ENCODE peak calls at places on chromosomes 13 and 19, in four cellular contexts. X, N, D and M are unnamed samples.

GRCh38 chr13:78816154-78816553 is 157.2 kb upstream of the OBI1 start:
- DNase-seq in X (no peak), N (no peak), D (no peak), M (no peak)

GRCh38 chr19:1261863-1262686 is 7.1 kb upstream of the CIRBP start:
- DNase-seq in X (no peak), N (peak; percentile 84), D (peak; percentile 47), M (no peak)

GRCh38 chr19:5050905-5051304 is 82.0 kb downstream of the KDM4B start:
- DNase-seq in X (no peak), N (no peak), D (no peak), M (no peak)

GRCh38 chr13:30818323-30818960 is 83.1 kb downstream of the ALOX5AP start:
- DNase-seq in X (no peak), N (peak; percentile 61), D (peak; percentile 96), M (no peak)

GRCh38 chr13:93045836-93046235 is 180.8 kb upstream of the GPC6 start:
- DNase-seq in X (no peak), N (peak; percentile 4), D (peak; percentile 5), M (no peak)

GRCh38 chr19:50870417-50871089 is 2.7 kb upstream of the KLK2 start:
- DNase-seq in X (no peak), N (no peak), D (peak; percentile 4), M (no peak)

GRCh38 chr19:29681422-29682235 is 16.4 kb downstream of the PLEKHF1 start:
- DNase-seq in X (no peak), N (no peak), D (no peak), M (no peak)

GRCh38 chr13:79973533-79973963 is 367.4 kb downstream of the SPRY2 start:
- DNase-seq in X (no peak), N (peak; percentile 39), D (peak; percentile 24), M (no peak)

GRCh38 chr13:27578121-27579030 is 42.0 kb downstream of the LNX2 start:
- DNase-seq in X (no peak), N (peak; percentile 14), D (peak; percentile 69), M (no peak)

GRCh38 chr13:111955412-111955769 is 111.6 kb upstream of the SOX1 start:
- DNase-seq in X (no peak), N (no peak), D (no peak), M (no peak)

GRCh38 chr19:51002101-51002532 is 713 bp upstream of the KLK8 start:
- DNase-seq in X (no peak), N (no peak), D (no peak), M (no peak)

GRCh38 chr13:41900918-41901317 is 60.0 kb downstream of the VWA8 start:
- DNase-seq in X (no peak), N (no peak), D (peak; percentile 25), M (no peak)

GRCh38 chr19:36225219-36225892 is 10.4 kb downstream of the ZNF146 start:
- DNase-seq in X (peak; percentile 23), N (peak; percentile 46), D (peak; percentile 69), M (no peak)

GRCh38 chr19:18603255-18603957 is 3.2 kb downstream of the CRLF1 start:
- DNase-seq in X (no peak), N (no peak), D (no peak), M (no peak)

GRCh38 chr13:97339019-97339988 is 94.7 kb upstream of the RAP2A start:
- DNase-seq in X (peak; percentile 95), N (peak; percentile 41), D (peak; percentile 97), M (no peak)

GRCh38 chr19:16506961-16507360 is 10.8 kb downstream of the C19orf44 start:
- DNase-seq in X (no peak), N (no peak), D (no peak), M (no peak)

GRCh38 chr13:30340367-30341184 is 33.2 kb upstream of the KATNAL1 start:
- DNase-seq in X (peak; percentile 46), N (peak; percentile 55), D (peak; percentile 95), M (no peak)

GRCh38 chr19:41442473-41443360 is at the start of gene ERICH4:
- DNase-seq in X (no peak), N (no peak), D (no peak), M (no peak)

GRCh38 chr13:59982631-59983382 is 180.9 kb downstream of the DIAPH3 start:
- DNase-seq in X (no peak), N (no peak), D (peak; percentile 45), M (no peak)